ENCODE peak calls at places on chromosome 13, in ten cellular contexts. N, X, Y, R, K, A, I, J, G and V are unnamed samples.

GRCh38 chr13:74026753-74027152 is 107.5 kb downstream of the KLF12 start:
- DNase-seq in I (peak), X (no peak), Y (no peak), K (no peak), G (peak), N (no peak), A (peak), J (no peak), R (no peak), V (no peak)

GRCh38 chr13:46983881-46984280 is 87.0 kb upstream of the HTR2A start:
- DNase-seq in J (no peak), R (no peak), K (no peak), X (no peak), G (no peak), N (no peak), I (no peak), A (peak), Y (peak), V (peak)

GRCh38 chr13:21749410-21749809 is 78.5 kb downstream of the FGF9 start:
- DNase-seq in A (no peak), I (no peak), K (no peak), N (no peak), R (no peak), G (no peak), X (no peak), J (no peak), Y (no peak), V (no peak)

GRCh38 chr13:65856464-65856863 is 1373.7 kb downstream of the PCDH9 start:
- DNase-seq in Y (no peak), K (no peak), G (peak), I (no peak), X (no peak), N (no peak), R (no peak), A (peak), J (no peak), V (peak)

GRCh38 chr13:72072223-72072622 is 205.2 kb upstream of the DACH1 start:
- DNase-seq in A (no peak), Y (no peak), N (no peak), X (no peak), K (no peak), I (no peak), R (no peak), J (no peak), G (no peak), V (no peak)

GRCh38 chr13:20360835-20361412 is 128.8 kb upstream of the GJB6 start:
- DNase-seq in A (no peak), N (no peak), X (no peak), Y (no peak), I (no peak), R (no peak), K (no peak), G (no peak), J (no peak), V (no peak)

GRCh38 chr13:83716121-83716520 is 166.2 kb downstream of the SLITRK1 start:
- DNase-seq in A (no peak), G (no peak), K (no peak), J (no peak), X (no peak), Y (no peak), N (no peak), R (no peak), I (peak), V (no peak)

GRCh38 chr13:41648314-41648935 is 191.1 kb downstream of the RGCC start:
- DNase-seq in I (peak), G (peak), X (no peak), R (no peak), A (no peak), K (no peak), Y (no peak), N (no peak), J (no peak), V (peak)

GRCh38 chr13:72062566-72062965 is 195.6 kb upstream of the DACH1 start:
- DNase-seq in A (no peak), Y (peak), X (no peak), R (no peak), I (peak), N (no peak), K (no peak), G (no peak), J (peak), V (no peak)

GRCh38 chr13:95185851-95186250 is 115.4 kb downstream of the ABCC4 start:
- DNase-seq in R (no peak), N (peak), X (no peak), K (no peak), I (no peak), J (no peak), Y (no peak), A (no peak), G (peak), V (no peak)

GRCh38 chr13:103081435-103081834 is 15.2 kb upstream of the SLC10A2 start:
- DNase-seq in A (no peak), R (no peak), Y (no peak), J (no peak), X (no peak), K (no peak), G (no peak), I (no peak), N (no peak), V (no peak)

GRCh38 chr13:30615851-30616311 is 1.8 kb upstream of the USPL1 start:
- DNase-seq in N (no peak), A (no peak), K (no peak), I (no peak), X (no peak), R (no peak), J (no peak), Y (peak), G (peak), V (peak)

GRCh38 chr13:78193853-78194252 is 275.2 kb upstream of the EDNRB start:
- DNase-seq in I (no peak), G (no peak), X (no peak), K (no peak), R (no peak), Y (no peak), N (no peak), A (no peak), J (no peak), V (no peak)

GRCh38 chr13:38141792-38142191 is 207.9 kb upstream of the UFM1 start:
- DNase-seq in X (no peak), Y (no peak), R (no peak), I (no peak), J (no peak), G (peak), K (no peak), N (no peak), A (no peak), V (peak)

GRCh38 chr13:66492479-66492878 is 737.7 kb downstream of the PCDH9 start:
- DNase-seq in J (peak), I (peak), N (no peak), Y (no peak), A (no peak), K (no peak), X (no peak), G (no peak), R (no peak), V (no peak)

GRCh38 chr13:46401432-46401831 is 14.4 kb upstream of the RUBCNL start:
- DNase-seq in X (no peak), Y (peak), R (no peak), G (no peak), K (no peak), J (no peak), A (no peak), I (no peak), N (no peak), V (no peak)

GRCh38 chr13:73136776-73137175 is 78.0 kb downstream of the KLF5 start:
- DNase-seq in A (no peak), G (no peak), Y (no peak), J (no peak), N (no peak), I (no peak), X (no peak), K (no peak), R (no peak), V (no peak)

GRCh38 chr13:40776681-40777165 is 5.7 kb upstream of the MRPS31 start:
- DNase-seq in X (no peak), G (peak), N (peak), A (peak), Y (peak), R (peak), K (no peak), J (no peak), I (no peak), V (no peak)

GRCh38 chr13:21152251-21152899 is 24.0 kb downstream of the SKA3 start:
- DNase-seq in R (no peak), Y (no peak), G (no peak), X (no peak), J (peak), K (no peak), A (no peak), N (no peak), I (peak), V (no peak)

GRCh38 chr13:96632536-96633320 is 361.5 kb downstream of the OXGR1 start:
- DNase-seq in K (no peak), G (peak), N (no peak), R (no peak), I (no peak), J (no peak), A (peak), Y (no peak), X (no peak), V (no peak)

GRCh38 chr13:51148952-51149573 is 38.0 kb upstream of the C13orf42 start:
- DNase-seq in R (no peak), Y (peak), N (peak), K (no peak), A (peak), X (no peak), J (peak), I (peak), G (peak), V (peak)

GRCh38 chr13:32246468-32246867 is 68.7 kb downstream of the ZAR1L start:
- DNase-seq in N (peak), G (peak), R (peak), I (peak), J (peak), K (no peak), A (peak), Y (peak), X (peak), V (peak)

GRCh38 chr13:32669030-32669646 is 82.9 kb downstream of the PDS5B start:
- DNase-seq in I (peak), J (peak), Y (peak), A (peak), G (peak), K (no peak), R (peak), X (no peak), N (peak), V (peak)

GRCh38 chr13:74132768-74133656 is 1.2 kb downstream of the KLF12 start:
- DNase-seq in N (peak), G (peak), J (peak), K (no peak), A (no peak), R (no peak), Y (no peak), X (peak), I (peak), V (no peak)

GRCh38 chr13:108594153-108594552 is 35.3 kb upstream of the MYO16 start:
- DNase-seq in N (no peak), J (peak), Y (no peak), G (no peak), R (no peak), I (no peak), A (no peak), X (no peak), K (no peak), V (no peak)

GRCh38 chr13:53276265-53276664 is 247.7 kb downstream of the OLFM4 start:
- DNase-seq in R (no peak), K (no peak), I (peak), J (peak), N (no peak), Y (no peak), A (no peak), X (no peak), G (no peak), V (no peak)

GRCh38 chr13:99432637-99433542 is 68.4 kb upstream of the TM9SF2 start:
- DNase-seq in A (peak), G (peak), I (peak), Y (peak), N (peak), R (peak), X (peak), K (no peak), J (peak), V (peak)
- H3K4me3 ChIP-seq in A (peak), G (no peak), I (no peak), Y (no peak), N (no peak), R (peak), X (no peak), K (peak), J (peak), V (peak)

GRCh38 chr13:25044071-25044470 is 51.9 kb upstream of the PABPC3 start:
- DNase-seq in R (no peak), Y (no peak), I (no peak), N (no peak), G (no peak), X (no peak), A (no peak), K (no peak), J (no peak), V (no peak)

GRCh38 chr13:25051065-25051464 is 44.9 kb upstream of the PABPC3 start:
- DNase-seq in R (no peak), K (no peak), G (no peak), I (no peak), X (no peak), A (no peak), N (no peak), J (no peak), Y (no peak), V (no peak)

GRCh38 chr13:25042141-25042540 is 53.8 kb upstream of the PABPC3 start:
- DNase-seq in K (no peak), R (no peak), N (no peak), I (no peak), G (no peak), J (no peak), A (no peak), X (no peak), Y (no peak), V (no peak)

GRCh38 chr13:25046985-25047660 is 48.8 kb upstream of the PABPC3 start:
- DNase-seq in N (no peak), X (no peak), J (peak), I (peak), Y (no peak), R (no peak), K (no peak), A (peak), G (peak), V (no peak)

DNA sequence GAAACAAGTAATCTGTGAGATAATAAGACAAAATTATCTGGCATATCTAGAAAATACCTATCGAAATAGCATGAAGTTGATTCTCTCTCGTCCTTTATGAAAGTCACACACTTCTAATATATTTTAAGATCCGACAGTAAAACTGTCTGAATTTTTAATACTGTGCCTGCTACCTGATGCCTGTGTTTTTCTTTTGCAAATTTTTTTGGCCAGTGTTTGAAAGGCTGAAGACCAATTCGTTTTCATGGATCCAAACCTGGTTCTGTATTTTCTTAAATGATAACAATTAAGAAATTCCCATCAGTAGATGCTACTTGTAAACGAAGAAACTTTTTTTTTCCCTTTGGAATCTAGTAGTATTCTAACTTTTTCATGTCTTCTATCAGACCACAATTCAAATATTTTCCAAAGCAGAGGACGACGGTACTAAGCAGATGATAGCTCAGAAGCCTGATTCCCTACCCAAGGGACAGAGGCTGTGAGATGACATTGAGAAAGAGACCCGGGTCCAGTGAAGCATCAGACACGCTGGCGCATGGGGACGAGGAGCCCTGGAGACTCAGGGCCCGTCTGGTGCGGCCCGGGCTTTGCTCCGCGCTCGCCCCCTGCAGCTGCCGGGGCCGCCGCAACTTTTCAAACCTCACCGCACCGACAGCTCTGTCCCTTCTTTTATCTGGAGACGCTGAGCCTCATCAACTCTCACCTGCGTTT is 49.5 kb upstream of the PABPC3 start:
- DNase-seq in X (no peak), R (no peak), G (no peak), K (no peak), J (peak), Y (no peak), N (no peak), A (no peak), I (peak), V (no peak)
- TF ChIP-seq CTCF in X (no peak), R (no peak), G (no peak), K (no peak), J (no peak), Y (no peak), N (no peak), A (peak), I (no peak), V (no peak)

GRCh38 chr13:44107357-44108121 is 227.8 kb downstream of the LACC1 start:
- DNase-seq in N (no peak), G (no peak), R (no peak), I (no peak), A (no peak), J (no peak), K (no peak), X (peak), Y (no peak), V (no peak)

GRCh38 chr13:44106231-44107152 is 226.8 kb downstream of the LACC1 start:
- DNase-seq in A (no peak), N (no peak), G (peak), K (no peak), J (no peak), R (no peak), I (no peak), X (no peak), Y (no peak), V (peak)

GRCh38 chr13:44109986-44110640 is 230.4 kb downstream of the LACC1 start:
- DNase-seq in A (no peak), X (peak), G (no peak), K (no peak), N (no peak), R (no peak), I (no peak), Y (no peak), J (no peak), V (no peak)

GRCh38 chr13:44111701-44112100 is 232.0 kb downstream of the LACC1 start:
- DNase-seq in N (no peak), I (no peak), K (no peak), G (no peak), J (no peak), X (no peak), Y (no peak), R (no peak), A (no peak), V (no peak)

GRCh38 chr13:44108345-44108858 is 228.7 kb downstream of the LACC1 start:
- DNase-seq in Y (no peak), R (no peak), G (peak), N (peak), J (no peak), K (no peak), X (peak), I (no peak), A (no peak), V (no peak)
- H3K4me3 ChIP-seq in Y (no peak), R (no peak), G (no peak), N (no peak), J (no peak), K (no peak), X (no peak), I (no peak), A (no peak), V (no peak)

GRCh38 chr13:27026396-27026795 is 145.2 kb downstream of the USP12 start:
- DNase-seq in A (no peak), R (no peak), K (no peak), J (no peak), X (no peak), I (no peak), N (no peak), G (no peak), Y (peak), V (no peak)

GRCh38 chr13:27022571-27023311 is 148.9 kb downstream of the USP12 start:
- DNase-seq in X (no peak), N (no peak), I (no peak), G (peak), Y (no peak), J (no peak), K (no peak), A (no peak), R (no peak), V (peak)

GRCh38 chr13:27023385-27023784 is 148.2 kb downstream of the USP12 start:
- DNase-seq in K (no peak), X (no peak), G (no peak), I (no peak), Y (no peak), R (no peak), A (no peak), N (no peak), J (no peak), V (no peak)

GRCh38 chr13:27024781-27025492 is 146.7 kb downstream of the USP12 start:
- DNase-seq in J (no peak), X (no peak), R (no peak), G (no peak), K (no peak), A (no peak), I (no peak), N (no peak), Y (peak), V (no peak)

GRCh38 chr13:27024062-27024461 is 147.5 kb downstream of the USP12 start:
- DNase-seq in I (no peak), N (no peak), J (no peak), G (no peak), X (no peak), R (no peak), K (no peak), A (no peak), Y (no peak), V (no peak)
- TF ChIP-seq CTCF in I (no peak), N (no peak), J (no peak), G (no peak), X (no peak), R (no peak), K (no peak), A (no peak), Y (no peak), V (no peak)

GRCh38 chr13:59447031-59447430 is 716.7 kb downstream of the DIAPH3 start:
- DNase-seq in N (no peak), G (no peak), Y (no peak), R (no peak), A (no peak), K (no peak), I (no peak), J (no peak), X (no peak), V (no peak)
- H3K4me3 ChIP-seq in N (no peak), G (no peak), Y (no peak), R (no peak), A (no peak), K (no peak), I (no peak), J (no peak), X (no peak), V (no peak)

GRCh38 chr13:107373551-107373950 is 805.6 kb upstream of the ARGLU1 start:
- DNase-seq in Y (peak), A (peak), J (peak), X (no peak), R (no peak), K (no peak), I (peak), N (no peak), G (peak), V (peak)
- TF ChIP-seq CTCF in Y (peak), A (peak), J (peak), X (peak), R (no peak), K (peak), I (peak), N (peak), G (peak), V (peak)

GRCh38 chr13:113845723-113846638 is 17.9 kb downstream of the GAS6 start:
- DNase-seq in Y (no peak), K (no peak), X (no peak), G (no peak), I (no peak), J (no peak), A (no peak), R (no peak), N (no peak), V (no peak)
- H3K4me3 ChIP-seq in Y (no peak), K (no peak), X (no peak), G (no peak), I (no peak), J (no peak), A (no peak), R (no peak), N (no peak), V (no peak)

GRCh38 chr13:48783181-48783630 is 129.5 kb downstream of the CYSLTR2 start:
- DNase-seq in I (no peak), G (peak), K (peak), J (no peak), Y (peak), N (peak), A (peak), R (peak), X (peak), V (peak)
- TF ChIP-seq CTCF in I (no peak), G (peak), K (no peak), J (no peak), Y (peak), N (no peak), A (peak), R (no peak), X (peak), V (peak)